ENCODE peak calls at places on chromosomes 7 and 10, in four cellular contexts. One of them, this sample, is unnamed.

GRCh38 chr7:23467281-23467680 is 3.0 kb downstream of the IGF2BP3 start:
- DNase-seq in activated B cell treated with CpG ODN at 0.5 μM for 24 hours: no peak
- DNase-seq in A549: no peak
- DNase-seq in GM10248: no peak
- DNase-seq in this sample: no peak

GRCh38 chr7:17205850-17206353 is 92.5 kb upstream of the AHR start:
- DNase-seq in GM10248: no peak
- DNase-seq in A549: no peak
- DNase-seq in activated B cell treated with CpG ODN at 0.5 μM for 24 hours: no peak
- DNase-seq in this sample: no peak

GRCh38 chr7:158444501-158445420 is 142.9 kb downstream of the PTPRN2 start:
- DNase-seq in GM10248: no peak
- DNase-seq in activated B cell treated with CpG ODN at 0.5 μM for 24 hours: no peak
- DNase-seq in A549: no peak
- DNase-seq in this sample: no peak

GRCh38 chr7:136845899-136846465 is 22.5 kb upstream of the CHRM2 start:
- DNase-seq in GM10248: no peak
- DNase-seq in activated B cell treated with CpG ODN at 0.5 μM for 24 hours: no peak
- DNase-seq in A549: no peak
- DNase-seq in this sample: no peak

GRCh38 chr7:133676805-133677370 is 424.0 kb downstream of the EXOC4 start:
- DNase-seq in A549: no peak
- DNase-seq in GM10248: no peak
- DNase-seq in activated B cell treated with CpG ODN at 0.5 μM for 24 hours: no peak
- DNase-seq in this sample: no peak

GRCh38 chr7:20959281-20959680 is 172.6 kb upstream of the SP8 start:
- DNase-seq in A549: no peak
- DNase-seq in activated B cell treated with CpG ODN at 0.5 μM for 24 hours: no peak
- DNase-seq in GM10248: no peak
- DNase-seq in this sample: no peak

GRCh38 chr10:58951087-58951486 is 225.4 kb upstream of the PHYHIPL start:
- DNase-seq in A549: no peak
- DNase-seq in GM10248: no peak
- DNase-seq in activated B cell treated with CpG ODN at 0.5 μM for 24 hours: no peak
- DNase-seq in this sample: no peak

GRCh38 chr7:43771567-43771966 is 13.1 kb downstream of the BLVRA start:
- DNase-seq in A549: no peak
- DNase-seq in activated B cell treated with CpG ODN at 0.5 μM for 24 hours: no peak
- DNase-seq in GM10248: no peak
- DNase-seq in this sample: no peak

GRCh38 chr7:9870674-9871073 is 1103.0 kb upstream of the PHF14 start:
- DNase-seq in A549: no peak
- DNase-seq in activated B cell treated with CpG ODN at 0.5 μM for 24 hours: no peak
- DNase-seq in GM10248: no peak
- DNase-seq in this sample: no peak

GRCh38 chr7:140639366-140640053 is 1.1 kb downstream of the DENND2A start:
- DNase-seq in GM10248: no peak
- DNase-seq in activated B cell treated with CpG ODN at 0.5 μM for 24 hours: no peak
- DNase-seq in A549: no peak
- DNase-seq in this sample: no peak

GRCh38 chr7:44284216-44284615 is 41.2 kb downstream of the CAMK2B start:
- DNase-seq in A549: no peak
- DNase-seq in GM10248: no peak
- DNase-seq in activated B cell treated with CpG ODN at 0.5 μM for 24 hours: peak
- DNase-seq in this sample: peak

GRCh38 chr7:118202056-118202455 is 18.1 kb downstream of the LSM8 start:
- DNase-seq in A549: no peak
- DNase-seq in GM10248: no peak
- DNase-seq in activated B cell treated with CpG ODN at 0.5 μM for 24 hours: no peak
- DNase-seq in this sample: no peak

GRCh38 chr7:34928052-34928451 is 109.2 kb downstream of the DPY19L1 start:
- DNase-seq in A549: no peak
- DNase-seq in GM10248: no peak
- DNase-seq in activated B cell treated with CpG ODN at 0.5 μM for 24 hours: no peak
- DNase-seq in this sample: peak

GRCh38 chr10:43040482-43041256 is 36.2 kb upstream of the RET start:
- DNase-seq in GM10248: no peak
- DNase-seq in A549: no peak
- DNase-seq in activated B cell treated with CpG ODN at 0.5 μM for 24 hours: no peak
- DNase-seq in this sample: no peak

GRCh38 chr10:132901351-132901750 is 41.0 kb downstream of the CFAP46 start:
- DNase-seq in GM10248: no peak
- DNase-seq in A549: no peak
- DNase-seq in activated B cell treated with CpG ODN at 0.5 μM for 24 hours: no peak
- DNase-seq in this sample: no peak

GRCh38 chr7:130595986-130596385 is 72.6 kb downstream of the COPG2 start:
- DNase-seq in GM10248: no peak
- DNase-seq in A549: no peak
- DNase-seq in activated B cell treated with CpG ODN at 0.5 μM for 24 hours: no peak
- DNase-seq in this sample: no peak

GRCh38 chr10:111107846-111108245 is 31.0 kb downstream of the ADRA2A start:
- DNase-seq in A549: no peak
- DNase-seq in activated B cell treated with CpG ODN at 0.5 μM for 24 hours: no peak
- DNase-seq in GM10248: no peak
- DNase-seq in this sample: no peak

GRCh38 chr10:3482200-3482993 is 302.6 kb downstream of the KLF6 start:
- DNase-seq in GM10248: peak
- DNase-seq in activated B cell treated with CpG ODN at 0.5 μM for 24 hours: no peak
- DNase-seq in A549: no peak
- DNase-seq in this sample: no peak

GRCh38 chr10:114603943-114604342 is 54.1 kb downstream of the ABLIM1 start:
- DNase-seq in GM10248: no peak
- DNase-seq in A549: no peak
- DNase-seq in activated B cell treated with CpG ODN at 0.5 μM for 24 hours: no peak
- DNase-seq in this sample: no peak

GRCh38 chr7:85185355-85186082 is 1.3 kb downstream of the SEMA3D start:
- DNase-seq in A549: peak
- DNase-seq in activated B cell treated with CpG ODN at 0.5 μM for 24 hours: peak
- DNase-seq in GM10248: peak
- DNase-seq in this sample: no peak

GRCh38 chr10:378930-379704 is 243.9 kb downstream of the ZMYND11 start:
- DNase-seq in activated B cell treated with CpG ODN at 0.5 μM for 24 hours: no peak
- DNase-seq in A549: no peak
- DNase-seq in GM10248: no peak
- DNase-seq in this sample: no peak

GRCh38 chr10:79982486-79982800 is 33.5 kb upstream of the SFTPD start:
- DNase-seq in A549: peak
- DNase-seq in GM10248: no peak
- DNase-seq in activated B cell treated with CpG ODN at 0.5 μM for 24 hours: no peak
- DNase-seq in this sample: no peak

GRCh38 chr7:105256621-105257283 is 132.0 kb downstream of the SRPK2 start:
- DNase-seq in activated B cell treated with CpG ODN at 0.5 μM for 24 hours: no peak
- DNase-seq in A549: no peak
- DNase-seq in GM10248: no peak
- DNase-seq in this sample: no peak

GRCh38 chr10:52050429-52051047 is 263.5 kb upstream of the DKK1 start:
- DNase-seq in activated B cell treated with CpG ODN at 0.5 μM for 24 hours: no peak
- DNase-seq in GM10248: no peak
- DNase-seq in A549: no peak
- DNase-seq in this sample: no peak

GRCh38 chr7:47635091-47636090 is 53.5 kb upstream of the TNS3 start:
- DNase-seq in GM10248: no peak
- DNase-seq in activated B cell treated with CpG ODN at 0.5 μM for 24 hours: no peak
- DNase-seq in A549: peak
- DNase-seq in this sample: no peak

GRCh38 chr7:27107901-27108381 is 5.5 kb upstream of the HOXA2 start:
- DNase-seq in GM10248: no peak
- DNase-seq in A549: no peak
- DNase-seq in activated B cell treated with CpG ODN at 0.5 μM for 24 hours: no peak
- DNase-seq in this sample: no peak

GRCh38 chr10:7933262-7933661 is 115.0 kb downstream of the TAF3 start:
- DNase-seq in activated B cell treated with CpG ODN at 0.5 μM for 24 hours: no peak
- DNase-seq in A549: no peak
- DNase-seq in GM10248: no peak
- DNase-seq in this sample: no peak

GRCh38 chr7:120852700-120853099 is 5.2 kb downstream of the TSPAN12 start:
- DNase-seq in GM10248: no peak
- DNase-seq in activated B cell treated with CpG ODN at 0.5 μM for 24 hours: no peak
- DNase-seq in A549: no peak
- DNase-seq in this sample: no peak

GRCh38 chr7:47568569-47568968 is 13.3 kb downstream of the TNS3 start:
- DNase-seq in GM10248: no peak
- DNase-seq in activated B cell treated with CpG ODN at 0.5 μM for 24 hours: no peak
- DNase-seq in A549: no peak
- DNase-seq in this sample: no peak

GRCh38 chr10:28533571-28534304 is 820 bp downstream of the WAC start:
- DNase-seq in A549: peak
- DNase-seq in GM10248: peak
- DNase-seq in activated B cell treated with CpG ODN at 0.5 μM for 24 hours: peak
- DNase-seq in this sample: peak

GRCh38 chr10:103514244-103514643 is 20.7 kb downstream of the NEURL1 start:
- DNase-seq in A549: no peak
- DNase-seq in GM10248: peak
- DNase-seq in activated B cell treated with CpG ODN at 0.5 μM for 24 hours: no peak
- DNase-seq in this sample: no peak

GRCh38 chr10:108362956-108363355 is 1198.5 kb upstream of the SORCS1 start:
- DNase-seq in GM10248: no peak
- DNase-seq in A549: no peak
- DNase-seq in activated B cell treated with CpG ODN at 0.5 μM for 24 hours: no peak
- DNase-seq in this sample: no peak

GRCh38 chr7:135197906-135198655 is 13.2 kb downstream of the WDR91 start:
- DNase-seq in activated B cell treated with CpG ODN at 0.5 μM for 24 hours: no peak
- DNase-seq in GM10248: no peak
- DNase-seq in A549: no peak
- DNase-seq in this sample: no peak

GRCh38 chr7:68015565-68016532 is 1019.2 kb downstream of the TYW1 start:
- DNase-seq in GM10248: no peak
- DNase-seq in activated B cell treated with CpG ODN at 0.5 μM for 24 hours: no peak
- DNase-seq in A549: no peak
- DNase-seq in this sample: no peak

GRCh38 chr10:80530251-80530650 is 7.5 kb upstream of the SH2D4B start:
- DNase-seq in GM10248: peak
- DNase-seq in activated B cell treated with CpG ODN at 0.5 μM for 24 hours: no peak
- DNase-seq in A549: peak
- DNase-seq in this sample: no peak

GRCh38 chr10:62616885-62617635 is 187.5 kb upstream of the ADO start:
- DNase-seq in GM10248: no peak
- DNase-seq in activated B cell treated with CpG ODN at 0.5 μM for 24 hours: no peak
- DNase-seq in A549: no peak
- DNase-seq in this sample: no peak
- TF ChIP-seq CTCF in GM10248: no peak
- TF ChIP-seq CTCF in activated B cell treated with CpG ODN at 0.5 μM for 24 hours: no peak
- TF ChIP-seq CTCF in A549: no peak
- TF ChIP-seq CTCF in this sample: no peak

GRCh38 chr7:152899482-152900166 is 140.1 kb downstream of the ACTR3B start:
- DNase-seq in GM10248: no peak
- DNase-seq in activated B cell treated with CpG ODN at 0.5 μM for 24 hours: no peak
- DNase-seq in A549: no peak
- DNase-seq in this sample: no peak
- TF ChIP-seq CTCF in GM10248: no peak
- TF ChIP-seq CTCF in activated B cell treated with CpG ODN at 0.5 μM for 24 hours: no peak
- TF ChIP-seq CTCF in A549: no peak
- TF ChIP-seq CTCF in this sample: no peak

GRCh38 chr10:30353851-30354250 is 4.8 kb upstream of the MTPAP start:
- DNase-seq in activated B cell treated with CpG ODN at 0.5 μM for 24 hours: no peak
- DNase-seq in A549: no peak
- DNase-seq in GM10248: no peak
- DNase-seq in this sample: no peak

GRCh38 chr10:30354669-30355068 is 5.6 kb upstream of the MTPAP start:
- DNase-seq in GM10248: no peak
- DNase-seq in activated B cell treated with CpG ODN at 0.5 μM for 24 hours: no peak
- DNase-seq in A549: no peak
- DNase-seq in this sample: no peak

GRCh38 chr10:30351502-30351901 is 2.4 kb upstream of the MTPAP start:
- DNase-seq in activated B cell treated with CpG ODN at 0.5 μM for 24 hours: no peak
- DNase-seq in GM10248: no peak
- DNase-seq in A549: no peak
- DNase-seq in this sample: no peak

GRCh38 chr10:30349967-30350735 is 1.1 kb upstream of the MTPAP start:
- DNase-seq in activated B cell treated with CpG ODN at 0.5 μM for 24 hours: no peak
- DNase-seq in GM10248: no peak
- DNase-seq in A549: no peak
- DNase-seq in this sample: no peak

DNA sequence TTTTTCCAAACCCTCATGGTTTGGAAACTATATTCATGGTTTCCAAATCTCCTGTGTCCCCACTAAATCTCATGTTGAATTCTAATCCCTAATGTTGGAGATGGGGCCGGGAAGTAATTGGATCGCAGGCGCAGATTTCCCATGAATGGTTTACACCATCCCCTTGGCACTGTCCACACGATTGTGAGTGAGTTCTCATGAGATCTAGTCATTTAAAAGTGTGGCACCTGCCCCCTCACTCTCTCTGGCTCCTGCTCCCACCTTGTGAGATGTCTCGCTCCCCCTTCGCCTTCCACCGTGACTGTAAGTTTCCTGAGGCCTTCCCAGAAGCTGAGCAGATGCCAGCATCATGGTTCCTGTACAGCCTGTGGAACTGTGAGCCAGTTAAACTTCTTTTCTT is 3.3 kb upstream of the MTPAP start:
- DNase-seq in A549: no peak
- DNase-seq in activated B cell treated with CpG ODN at 0.5 μM for 24 hours: no peak
- DNase-seq in GM10248: no peak
- DNase-seq in this sample: no peak
- TF ChIP-seq CTCF in A549: no peak
- TF ChIP-seq CTCF in activated B cell treated with CpG ODN at 0.5 μM for 24 hours: no peak
- TF ChIP-seq CTCF in GM10248: no peak
- TF ChIP-seq CTCF in this sample: no peak

GRCh38 chr7:71131256-71131752 is 640 bp upstream of the GALNT17 start:
- DNase-seq in activated B cell treated with CpG ODN at 0.5 μM for 24 hours: no peak
- DNase-seq in GM10248: no peak
- DNase-seq in A549: no peak
- DNase-seq in this sample: no peak
- TF ChIP-seq CTCF in activated B cell treated with CpG ODN at 0.5 μM for 24 hours: no peak
- TF ChIP-seq CTCF in GM10248: no peak
- TF ChIP-seq CTCF in A549: no peak
- TF ChIP-seq CTCF in this sample: no peak

GRCh38 chr7:125383324-125383723 is 453.7 kb upstream of the POT1 start:
- DNase-seq in activated B cell treated with CpG ODN at 0.5 μM for 24 hours: no peak
- DNase-seq in GM10248: no peak
- DNase-seq in A549: no peak
- DNase-seq in this sample: no peak
- TF ChIP-seq CTCF in activated B cell treated with CpG ODN at 0.5 μM for 24 hours: no peak
- TF ChIP-seq CTCF in GM10248: peak
- TF ChIP-seq CTCF in A549: no peak
- TF ChIP-seq CTCF in this sample: no peak

This sample was measured in omental fat pad.